ENCODE peak calls at places on chromosomes 12 and 14, in six cellular contexts. T, P, N, W, Z and C are unnamed samples.

GRCh38 chr12:12064596-12064995 is 6.1 kb upstream of the BCL2L14 start:
- DNase-seq in Z (no peak), T (no peak), P (no peak), N (no peak), W (no peak), C (no peak)

GRCh38 chr14:76720382-76720813 is 40.9 kb upstream of the VASH1 start:
- DNase-seq in P (peak), N (peak), T (peak), W (no peak), Z (no peak), C (peak)

GRCh38 chr12:106348411-106348810 is 9.1 kb upstream of the POLR3B start:
- DNase-seq in T (no peak), Z (no peak), P (no peak), N (no peak), W (no peak), C (no peak)

GRCh38 chr12:129089576-129089975 is 236.3 kb downstream of the GLT1D1 start:
- DNase-seq in P (no peak), N (no peak), T (peak), Z (no peak), W (no peak), C (no peak)

GRCh38 chr12:47717443-47718193 is 7.7 kb downstream of the ENDOU start:
- DNase-seq in W (peak), Z (peak), N (peak), P (peak), T (no peak), C (peak)

GRCh38 chr12:122022393-122023338 is 982 bp downstream of the BCL7A start:
- DNase-seq in N (peak), T (no peak), Z (no peak), P (no peak), W (no peak), C (no peak)

GRCh38 chr12:74293689-74294131 is 243.9 kb upstream of the ATXN7L3B start:
- DNase-seq in P (no peak), Z (no peak), W (no peak), N (no peak), T (no peak), C (no peak)

GRCh38 chr12:53221203-53222076 is 10.6 kb downstream of the RARG start:
- DNase-seq in T (peak), W (no peak), P (peak), Z (no peak), N (peak), C (peak)

GRCh38 chr14:38553586-38553985 is 297.7 kb upstream of the CLEC14A start:
- DNase-seq in T (no peak), N (no peak), W (no peak), Z (no peak), P (peak), C (no peak)

GRCh38 chr12:50708619-50709018 is 55.3 kb upstream of the ATF1 start:
- DNase-seq in P (no peak), Z (no peak), W (no peak), T (no peak), N (no peak), C (no peak)

GRCh38 chr12:88503344-88503743 is 76.9 kb downstream of the KITLG start:
- DNase-seq in P (no peak), W (no peak), N (no peak), T (no peak), Z (no peak), C (no peak)

GRCh38 chr12:8886515-8887284 is 27.6 kb upstream of the PHC1 start:
- DNase-seq in W (no peak), Z (no peak), T (no peak), P (no peak), N (no peak), C (no peak)

GRCh38 chr14:30270200-30271161 is 288.5 kb upstream of the G2E3 start:
- DNase-seq in N (peak), W (peak), T (peak), P (peak), Z (peak), C (peak)

GRCh38 chr12:107429006-107429698 is 256.4 kb upstream of the PWP1 start:
- DNase-seq in Z (no peak), T (no peak), P (no peak), W (no peak), N (no peak), C (no peak)

GRCh38 chr12:4975574-4975973 is 65.9 kb downstream of the KCNA1 start:
- DNase-seq in N (peak), P (no peak), T (no peak), W (no peak), Z (no peak), C (no peak)

GRCh38 chr14:76133103-76133502 is 18.6 kb upstream of the GPATCH2L start:
- DNase-seq in W (no peak), Z (no peak), N (peak), P (peak), T (no peak), C (peak)

GRCh38 chr12:25135531-25136154 is 59.3 kb downstream of the DNAI7 start:
- DNase-seq in W (no peak), N (peak), T (no peak), P (no peak), Z (no peak), C (peak)

GRCh38 chr12:10664499-10664898 is 9.4 kb downstream of the STYK1 start:
- DNase-seq in Z (no peak), P (no peak), N (no peak), T (no peak), W (no peak), C (no peak)

GRCh38 chr14:21467620-21468019 is 9.1 kb downstream of the RAB2B start:
- DNase-seq in W (no peak), Z (no peak), N (no peak), P (peak), T (no peak), C (peak)

GRCh38 chr12:89339531-89339930 is 12.8 kb downstream of the DUSP6 start:
- DNase-seq in P (no peak), W (no peak), T (no peak), Z (no peak), N (no peak), C (no peak)

GRCh38 chr14:50425816-50426215 is 29.1 kb upstream of the CDKL1 start:
- DNase-seq in P (peak), W (no peak), Z (no peak), N (no peak), T (no peak), C (no peak)

GRCh38 chr14:42224053-42224888 is 617.6 kb downstream of the LRFN5 start:
- DNase-seq in P (peak), T (peak), Z (peak), N (peak), W (peak), C (peak)

GRCh38 chr14:72745546-72745945 is 148.4 kb downstream of the DPF3 start:
- DNase-seq in P (peak), N (no peak), T (no peak), W (no peak), Z (no peak), C (peak)

GRCh38 chr14:31283153-31283552 is 75.6 kb upstream of the HECTD1 start:
- DNase-seq in T (no peak), P (no peak), W (no peak), N (no peak), Z (no peak), C (no peak)

GRCh38 chr14:50985816-50986396 is 41.6 kb upstream of the PYGL start:
- DNase-seq in N (no peak), T (no peak), W (no peak), P (no peak), Z (no peak), C (peak)

GRCh38 chr12:70196732-70197361 is 46.4 kb upstream of the CNOT2 start:
- DNase-seq in Z (no peak), N (no peak), P (peak), T (no peak), W (no peak), C (no peak)

GRCh38 chr14:65588426-65589140 is 176.1 kb downstream of the FUT8 start:
- DNase-seq in W (no peak), Z (no peak), T (no peak), N (no peak), P (peak), C (no peak)

GRCh38 chr12:124321040-124321481 is 26.2 kb downstream of the RFLNA start:
- DNase-seq in T (peak), N (peak), W (peak), Z (peak), P (peak), C (peak)

GRCh38 chr14:52348796-52349195 is 34.7 kb downstream of the PTGER2 start:
- DNase-seq in W (no peak), Z (no peak), T (no peak), P (peak), N (no peak), C (peak)

GRCh38 chr14:68110989-68111704 is 291.6 kb downstream of the RAD51B start:
- DNase-seq in N (no peak), Z (no peak), W (no peak), T (no peak), P (no peak), C (peak)

GRCh38 chr14:80764496-80764895 is 177.0 kb downstream of the CEP128 start:
- DNase-seq in W (no peak), N (no peak), Z (no peak), T (no peak), P (peak), C (peak)